ENCODE peak calls at places on chromosomes 1 and 21, in seven cellular contexts. One of them, this sample, is unnamed.

GRCh38 chr1:99919221-99919620 is 50.6 kb upstream of the SLC35A3 start:
- DNase-seq in mesendoderm: no peak
- DNase-seq in H9: no peak
- DNase-seq in H1: no peak
- DNase-seq in trophoblast cell: no peak
- DNase-seq in mesenchymal stem cell: peak
- DNase-seq in IMR-90: no peak
- DNase-seq in this sample: no peak

GRCh38 chr1:24191860-24192259 is 4.8 kb upstream of the IFNLR1 start:
- DNase-seq in mesendoderm: no peak
- DNase-seq in H9: no peak
- DNase-seq in mesenchymal stem cell: peak
- DNase-seq in trophoblast cell: peak
- DNase-seq in IMR-90: peak
- DNase-seq in H1: no peak
- DNase-seq in this sample: no peak

GRCh38 chr21:45497846-45498645 is 44.2 kb downstream of the SLC19A1 start:
- DNase-seq in trophoblast cell: no peak
- DNase-seq in H9: no peak
- DNase-seq in IMR-90: no peak
- DNase-seq in mesenchymal stem cell: no peak
- DNase-seq in H1: no peak
- DNase-seq in mesendoderm: no peak
- DNase-seq in this sample: no peak

GRCh38 chr1:12031039-12031980 is 12.0 kb downstream of the MIIP start:
- DNase-seq in mesendoderm: peak
- DNase-seq in IMR-90: peak
- DNase-seq in H1: no peak
- DNase-seq in trophoblast cell: peak
- DNase-seq in H9: peak
- DNase-seq in mesenchymal stem cell: peak
- DNase-seq in this sample: no peak

GRCh38 chr1:72693899-72694298 is 411.6 kb upstream of the NEGR1 start:
- DNase-seq in mesenchymal stem cell: no peak
- DNase-seq in H9: no peak
- DNase-seq in mesendoderm: no peak
- DNase-seq in H1: no peak
- DNase-seq in IMR-90: no peak
- DNase-seq in trophoblast cell: no peak
- DNase-seq in this sample: no peak

GRCh38 chr1:172821609-172822274 is 162.8 kb downstream of the FASLG start:
- DNase-seq in mesendoderm: no peak
- DNase-seq in IMR-90: peak
- DNase-seq in H9: no peak
- DNase-seq in trophoblast cell: no peak
- DNase-seq in H1: no peak
- DNase-seq in mesenchymal stem cell: peak
- DNase-seq in this sample: no peak

GRCh38 chr1:234533975-234534876 is 55.2 kb upstream of the TARBP1 start:
- DNase-seq in mesendoderm: no peak
- DNase-seq in H1: no peak
- DNase-seq in mesenchymal stem cell: peak
- DNase-seq in IMR-90: peak
- DNase-seq in H9: no peak
- DNase-seq in trophoblast cell: peak
- DNase-seq in this sample: no peak

GRCh38 chr1:101121515-101121914 is 95.9 kb upstream of the DPH5 start:
- DNase-seq in H9: no peak
- DNase-seq in H1: no peak
- DNase-seq in mesendoderm: no peak
- DNase-seq in IMR-90: no peak
- DNase-seq in trophoblast cell: no peak
- DNase-seq in mesenchymal stem cell: no peak
- DNase-seq in this sample: no peak

GRCh38 chr1:86449103-86449502 is 19.6 kb upstream of the CLCA1 start:
- DNase-seq in trophoblast cell: no peak
- DNase-seq in mesendoderm: no peak
- DNase-seq in mesenchymal stem cell: no peak
- DNase-seq in IMR-90: no peak
- DNase-seq in H1: no peak
- DNase-seq in H9: no peak
- DNase-seq in this sample: no peak

GRCh38 chr1:217134857-217135568 is 411.8 kb upstream of the ESRRG start:
- DNase-seq in mesendoderm: peak
- DNase-seq in H9: peak
- DNase-seq in H1: no peak
- DNase-seq in IMR-90: peak
- DNase-seq in trophoblast cell: no peak
- DNase-seq in mesenchymal stem cell: peak
- DNase-seq in this sample: peak

GRCh38 chr1:232878141-232878540 is 72.3 kb upstream of the NTPCR start:
- DNase-seq in H9: no peak
- DNase-seq in mesenchymal stem cell: no peak
- DNase-seq in H1: no peak
- DNase-seq in mesendoderm: no peak
- DNase-seq in IMR-90: no peak
- DNase-seq in trophoblast cell: no peak
- DNase-seq in this sample: no peak

GRCh38 chr1:8878448-8879347 is at the start of gene ENO1:
- DNase-seq in trophoblast cell: peak
- DNase-seq in mesendoderm: peak
- DNase-seq in H1: peak
- DNase-seq in IMR-90: peak
- DNase-seq in H9: peak
- DNase-seq in mesenchymal stem cell: peak
- DNase-seq in this sample: peak

GRCh38 chr1:186849824-186850223 is 21.1 kb downstream of the PLA2G4A start:
- DNase-seq in IMR-90: peak
- DNase-seq in H9: no peak
- DNase-seq in trophoblast cell: peak
- DNase-seq in H1: no peak
- DNase-seq in mesenchymal stem cell: peak
- DNase-seq in mesendoderm: no peak
- DNase-seq in this sample: no peak

GRCh38 chr1:33339413-33339812 is 18.5 kb upstream of the A3GALT2 start:
- DNase-seq in mesenchymal stem cell: no peak
- DNase-seq in H1: no peak
- DNase-seq in IMR-90: no peak
- DNase-seq in mesendoderm: peak
- DNase-seq in trophoblast cell: peak
- DNase-seq in H9: no peak
- DNase-seq in this sample: no peak

GRCh38 chr1:150981177-150981804 is 801 bp upstream of the ANXA9 start:
- DNase-seq in trophoblast cell: peak
- DNase-seq in mesendoderm: peak
- DNase-seq in IMR-90: no peak
- DNase-seq in H9: peak
- DNase-seq in H1: peak
- DNase-seq in mesenchymal stem cell: no peak
- DNase-seq in this sample: no peak

GRCh38 chr1:162090378-162090777 is 20.9 kb downstream of the NOS1AP start:
- DNase-seq in mesenchymal stem cell: no peak
- DNase-seq in H9: no peak
- DNase-seq in IMR-90: no peak
- DNase-seq in H1: no peak
- DNase-seq in mesendoderm: no peak
- DNase-seq in trophoblast cell: no peak
- DNase-seq in this sample: no peak

GRCh38 chr1:98217601-98218000 is 296.8 kb upstream of the DPYD start:
- DNase-seq in IMR-90: no peak
- DNase-seq in mesendoderm: no peak
- DNase-seq in trophoblast cell: no peak
- DNase-seq in H1: no peak
- DNase-seq in mesenchymal stem cell: no peak
- DNase-seq in H9: no peak
- DNase-seq in this sample: no peak

GRCh38 chr1:32612189-32612881 is 38.0 kb downstream of the ZBTB8OS start:
- DNase-seq in H1: peak
- DNase-seq in mesendoderm: peak
- DNase-seq in IMR-90: peak
- DNase-seq in trophoblast cell: peak
- DNase-seq in H9: peak
- DNase-seq in mesenchymal stem cell: peak
- DNase-seq in this sample: peak

GRCh38 chr1:111101854-111102642 is 37.8 kb downstream of the DRAM2 start:
- DNase-seq in trophoblast cell: no peak
- DNase-seq in H1: no peak
- DNase-seq in IMR-90: no peak
- DNase-seq in mesendoderm: no peak
- DNase-seq in mesenchymal stem cell: no peak
- DNase-seq in H9: no peak
- DNase-seq in this sample: no peak

GRCh38 chr1:116726872-116727271 is 27.4 kb upstream of the CD2 start:
- DNase-seq in mesendoderm: no peak
- DNase-seq in IMR-90: no peak
- DNase-seq in H1: no peak
- DNase-seq in H9: no peak
- DNase-seq in mesenchymal stem cell: no peak
- DNase-seq in trophoblast cell: no peak
- DNase-seq in this sample: no peak
- H2BK5ac ChIP-seq in mesendoderm: no peak
- H2BK5ac ChIP-seq in IMR-90: no peak
- H2BK5ac ChIP-seq in H1: no peak
- H2BK5ac ChIP-seq in H9: no peak
- H2BK5ac ChIP-seq in mesenchymal stem cell: no peak
- H2BK5ac ChIP-seq in trophoblast cell: no peak
- H2BK5ac ChIP-seq in this sample: no peak

GRCh38 chr1:223074427-223074826 is 68.6 kb downstream of the TLR5 start:
- DNase-seq in H1: no peak
- DNase-seq in mesenchymal stem cell: no peak
- DNase-seq in IMR-90: no peak
- DNase-seq in H9: no peak
- DNase-seq in trophoblast cell: no peak
- DNase-seq in mesendoderm: peak
- DNase-seq in this sample: no peak
- H3K9ac ChIP-seq in H1: no peak
- H3K9ac ChIP-seq in mesenchymal stem cell: no peak
- H3K9ac ChIP-seq in IMR-90: no peak
- H3K9ac ChIP-seq in H9: no peak
- H3K9ac ChIP-seq in trophoblast cell: no peak
- H3K9ac ChIP-seq in mesendoderm: no peak
- H3K9ac ChIP-seq in this sample: no peak

GRCh38 chr1:66526991-66527390 is 7.0 kb upstream of the SGIP1 start:
- DNase-seq in H9: no peak
- DNase-seq in trophoblast cell: no peak
- DNase-seq in mesenchymal stem cell: no peak
- DNase-seq in IMR-90: no peak
- DNase-seq in H1: no peak
- DNase-seq in mesendoderm: no peak
- DNase-seq in this sample: no peak
- H2BK5ac ChIP-seq in H9: no peak
- H2BK5ac ChIP-seq in trophoblast cell: no peak
- H2BK5ac ChIP-seq in mesenchymal stem cell: no peak
- H2BK5ac ChIP-seq in IMR-90: peak
- H2BK5ac ChIP-seq in H1: no peak
- H2BK5ac ChIP-seq in mesendoderm: no peak
- H2BK5ac ChIP-seq in this sample: no peak

DNA sequence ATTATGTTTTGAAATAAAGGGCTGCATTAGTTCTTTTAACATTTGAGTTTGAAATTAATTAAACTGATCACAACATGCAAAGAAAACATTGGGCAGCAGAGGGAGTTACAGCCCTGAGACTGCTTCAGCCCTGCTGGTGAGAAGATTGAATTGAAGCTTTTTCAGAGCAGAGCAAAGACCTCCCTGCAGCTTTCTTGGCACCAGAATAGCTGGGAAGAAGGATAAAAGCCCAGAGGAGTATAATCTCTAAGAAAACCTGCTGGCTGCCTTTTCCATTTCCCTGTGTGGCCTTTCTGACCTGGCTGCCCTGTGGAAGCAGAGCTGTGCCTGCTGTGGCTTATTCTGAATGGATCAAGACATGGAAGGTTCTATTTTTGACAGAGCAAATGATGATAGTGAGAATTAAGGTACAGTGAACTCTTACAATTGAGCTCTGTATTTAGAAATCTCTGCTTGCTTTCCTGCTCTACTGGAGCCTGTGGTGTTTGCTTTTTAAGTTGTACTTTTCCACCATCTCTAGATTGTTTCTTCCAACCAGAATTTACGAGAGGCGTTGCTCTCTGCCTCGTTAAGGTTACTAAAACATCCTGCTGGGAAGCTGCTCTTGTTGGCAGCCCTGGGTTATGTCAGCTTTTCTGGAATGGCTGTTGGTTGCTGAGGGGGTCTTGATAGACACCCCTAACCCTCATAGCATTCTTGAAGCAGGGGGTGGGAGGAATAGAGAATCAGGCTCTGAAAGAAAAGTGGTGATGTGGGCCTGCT is 9.9 kb downstream of the SNRPE start:
- DNase-seq in mesendoderm: peak
- DNase-seq in mesenchymal stem cell: peak
- DNase-seq in H1: peak
- DNase-seq in IMR-90: peak
- DNase-seq in trophoblast cell: peak
- DNase-seq in H9: peak
- DNase-seq in this sample: peak
- H3K9ac ChIP-seq in mesendoderm: no peak
- H3K9ac ChIP-seq in mesenchymal stem cell: no peak
- H3K9ac ChIP-seq in H1: no peak
- H3K9ac ChIP-seq in IMR-90: no peak
- H3K9ac ChIP-seq in trophoblast cell: no peak
- H3K9ac ChIP-seq in H9: no peak
- H3K9ac ChIP-seq in this sample: no peak

DNA sequence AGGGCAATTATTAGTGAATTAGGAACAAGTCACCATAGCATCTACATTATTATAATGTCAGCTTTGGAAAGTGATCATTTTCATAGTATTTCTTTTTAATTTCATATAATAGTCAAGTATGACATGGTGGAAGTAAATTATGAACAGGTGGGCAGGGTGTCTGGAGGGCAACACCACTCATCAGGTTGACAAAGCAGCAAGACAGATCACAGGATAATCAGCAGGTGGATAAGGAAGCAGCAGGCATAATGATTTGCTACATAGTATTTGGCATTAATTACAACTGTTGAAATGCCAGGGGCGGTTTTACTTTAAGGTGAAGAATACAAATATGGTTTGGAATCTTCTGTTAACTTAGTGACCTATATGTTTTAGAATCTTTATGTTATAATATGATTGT is 1342.2 kb downstream of the PLA2G4A start:
- DNase-seq in mesendoderm: no peak
- DNase-seq in IMR-90: no peak
- DNase-seq in mesenchymal stem cell: no peak
- DNase-seq in H1: no peak
- DNase-seq in trophoblast cell: no peak
- DNase-seq in H9: no peak
- DNase-seq in this sample: no peak
- H2BK5ac ChIP-seq in mesendoderm: no peak
- H2BK5ac ChIP-seq in IMR-90: no peak
- H2BK5ac ChIP-seq in mesenchymal stem cell: no peak
- H2BK5ac ChIP-seq in H1: no peak
- H2BK5ac ChIP-seq in trophoblast cell: no peak
- H2BK5ac ChIP-seq in H9: no peak
- H2BK5ac ChIP-seq in this sample: no peak

GRCh38 chr1:16955186-16955585 is 25.2 kb downstream of the MFAP2 start:
- DNase-seq in H1: no peak
- DNase-seq in mesenchymal stem cell: no peak
- DNase-seq in trophoblast cell: no peak
- DNase-seq in mesendoderm: no peak
- DNase-seq in IMR-90: no peak
- DNase-seq in H9: no peak
- DNase-seq in this sample: no peak
- H3K9ac ChIP-seq in H1: no peak
- H3K9ac ChIP-seq in mesenchymal stem cell: no peak
- H3K9ac ChIP-seq in trophoblast cell: no peak
- H3K9ac ChIP-seq in mesendoderm: no peak
- H3K9ac ChIP-seq in IMR-90: no peak
- H3K9ac ChIP-seq in H9: no peak
- H3K9ac ChIP-seq in this sample: no peak

GRCh38 chr1:95366498-95366897 is 132.5 kb downstream of the RWDD3 start:
- DNase-seq in trophoblast cell: no peak
- DNase-seq in H9: no peak
- DNase-seq in IMR-90: no peak
- DNase-seq in mesenchymal stem cell: no peak
- DNase-seq in mesendoderm: peak
- DNase-seq in H1: no peak
- DNase-seq in this sample: no peak
- H2BK5ac ChIP-seq in trophoblast cell: no peak
- H2BK5ac ChIP-seq in H9: no peak
- H2BK5ac ChIP-seq in IMR-90: no peak
- H2BK5ac ChIP-seq in mesenchymal stem cell: no peak
- H2BK5ac ChIP-seq in mesendoderm: no peak
- H2BK5ac ChIP-seq in H1: no peak
- H2BK5ac ChIP-seq in this sample: no peak

This sample was measured in neuronal stem cell.